ENCODE peak calls at places on chromosomes 2 and 18, in five cellular contexts. One of them, this sample, is unnamed.

GRCh38 chr2:85441859-85442258 is 23.3 kb downstream of the SH2D6 start:
- DNase-seq in adrenal gland: no peak
- DNase-seq in left lung: no peak
- DNase-seq in fibroblast of lung: no peak
- DNase-seq in bronchial epithelial cell: no peak
- DNase-seq in this sample: no peak

GRCh38 chr18:39604836-39605235 is 2039.2 kb upstream of the CELF4 start:
- DNase-seq in left lung: no peak
- DNase-seq in bronchial epithelial cell: peak
- DNase-seq in adrenal gland: no peak
- DNase-seq in fibroblast of lung: peak
- DNase-seq in this sample: no peak

GRCh38 chr18:23259701-23260661 is 124.7 kb downstream of the CABLES1 start:
- DNase-seq in left lung: peak
- DNase-seq in bronchial epithelial cell: peak
- DNase-seq in fibroblast of lung: peak
- DNase-seq in adrenal gland: peak
- DNase-seq in this sample: no peak

GRCh38 chr2:85600235-85600575 is 2.3 kb downstream of the TMEM150A start:
- DNase-seq in fibroblast of lung: no peak
- DNase-seq in bronchial epithelial cell: no peak
- DNase-seq in left lung: no peak
- DNase-seq in adrenal gland: no peak
- DNase-seq in this sample: no peak

GRCh38 chr2:217734999-217735398 is 267.8 kb downstream of the TNS1 start:
- DNase-seq in fibroblast of lung: no peak
- DNase-seq in left lung: no peak
- DNase-seq in adrenal gland: no peak
- DNase-seq in bronchial epithelial cell: no peak
- DNase-seq in this sample: no peak

GRCh38 chr2:230932556-230933511 is 7.8 kb upstream of the GPR55 start:
- DNase-seq in fibroblast of lung: peak
- DNase-seq in adrenal gland: peak
- DNase-seq in bronchial epithelial cell: peak
- DNase-seq in left lung: no peak
- DNase-seq in this sample: no peak

GRCh38 chr18:7946724-7947377 is 379.7 kb downstream of the PTPRM start:
- DNase-seq in bronchial epithelial cell: peak
- DNase-seq in left lung: peak
- DNase-seq in fibroblast of lung: peak
- DNase-seq in adrenal gland: peak
- DNase-seq in this sample: no peak

GRCh38 chr2:33051586-33052385 is 105.0 kb downstream of the LTBP1 start:
- DNase-seq in adrenal gland: no peak
- DNase-seq in left lung: no peak
- DNase-seq in bronchial epithelial cell: peak
- DNase-seq in fibroblast of lung: peak
- DNase-seq in this sample: no peak

GRCh38 chr2:33022989-33023731 is 76.4 kb downstream of the LTBP1 start:
- DNase-seq in fibroblast of lung: peak
- DNase-seq in bronchial epithelial cell: peak
- DNase-seq in left lung: no peak
- DNase-seq in adrenal gland: no peak
- DNase-seq in this sample: no peak

GRCh38 chr2:127231130-127231865 is 11.2 kb upstream of the CYP27C1 start:
- DNase-seq in adrenal gland: no peak
- DNase-seq in bronchial epithelial cell: no peak
- DNase-seq in left lung: no peak
- DNase-seq in fibroblast of lung: peak
- DNase-seq in this sample: no peak

GRCh38 chr2:194383404-194383803 is 1273.6 kb upstream of the SLC39A10 start:
- DNase-seq in fibroblast of lung: peak
- DNase-seq in adrenal gland: no peak
- DNase-seq in left lung: no peak
- DNase-seq in bronchial epithelial cell: no peak
- DNase-seq in this sample: no peak

GRCh38 chr2:182522428-182522896 is 95.6 kb upstream of the PDE1A start:
- DNase-seq in bronchial epithelial cell: no peak
- DNase-seq in adrenal gland: no peak
- DNase-seq in fibroblast of lung: no peak
- DNase-seq in left lung: no peak
- DNase-seq in this sample: no peak

GRCh38 chr2:195406886-195407603 is 250.0 kb upstream of the SLC39A10 start:
- DNase-seq in bronchial epithelial cell: no peak
- DNase-seq in left lung: no peak
- DNase-seq in adrenal gland: peak
- DNase-seq in fibroblast of lung: peak
- DNase-seq in this sample: no peak

GRCh38 chr18:69946608-69947155 is 991 bp downstream of the CD226 start:
- DNase-seq in bronchial epithelial cell: no peak
- DNase-seq in fibroblast of lung: no peak
- DNase-seq in adrenal gland: no peak
- DNase-seq in left lung: no peak
- DNase-seq in this sample: no peak

GRCh38 chr2:230416061-230416721 is at the start of gene SP100:
- DNase-seq in left lung: peak
- DNase-seq in fibroblast of lung: peak
- DNase-seq in bronchial epithelial cell: peak
- DNase-seq in adrenal gland: peak
- DNase-seq in this sample: peak

GRCh38 chr18:35376393-35376741 is 770 bp downstream of the ZNF396 start:
- DNase-seq in bronchial epithelial cell: no peak
- DNase-seq in adrenal gland: peak
- DNase-seq in left lung: peak
- DNase-seq in fibroblast of lung: no peak
- DNase-seq in this sample: no peak

GRCh38 chr2:85516649-85517389 is 22.1 kb upstream of the MAT2A start:
- DNase-seq in bronchial epithelial cell: peak
- DNase-seq in fibroblast of lung: no peak
- DNase-seq in left lung: no peak
- DNase-seq in adrenal gland: no peak
- DNase-seq in this sample: no peak

GRCh38 chr2:196233033-196233807 is 61.8 kb upstream of the STK17B start:
- DNase-seq in left lung: no peak
- DNase-seq in adrenal gland: peak
- DNase-seq in fibroblast of lung: peak
- DNase-seq in bronchial epithelial cell: peak
- DNase-seq in this sample: no peak

GRCh38 chr2:197606180-197606579 is 69.2 kb downstream of the RFTN2 start:
- DNase-seq in bronchial epithelial cell: no peak
- DNase-seq in left lung: no peak
- DNase-seq in adrenal gland: no peak
- DNase-seq in fibroblast of lung: no peak
- DNase-seq in this sample: no peak

GRCh38 chr2:31197166-31197565 is 20.1 kb downstream of the CAPN14 start:
- DNase-seq in left lung: no peak
- DNase-seq in adrenal gland: no peak
- DNase-seq in bronchial epithelial cell: peak
- DNase-seq in fibroblast of lung: no peak
- DNase-seq in this sample: no peak

GRCh38 chr2:213934560-213934959 is 476.3 kb upstream of the VWC2L start:
- DNase-seq in fibroblast of lung: peak
- DNase-seq in left lung: no peak
- DNase-seq in adrenal gland: no peak
- DNase-seq in bronchial epithelial cell: peak
- DNase-seq in this sample: no peak

GRCh38 chr2:134489732-134490384 is 228.9 kb downstream of the TMEM163 start:
- DNase-seq in adrenal gland: no peak
- DNase-seq in fibroblast of lung: no peak
- DNase-seq in bronchial epithelial cell: no peak
- DNase-seq in left lung: no peak
- DNase-seq in this sample: no peak

GRCh38 chr2:237471457-237472186 is 15.4 kb upstream of the MLPH start:
- DNase-seq in left lung: no peak
- DNase-seq in adrenal gland: no peak
- DNase-seq in bronchial epithelial cell: no peak
- DNase-seq in fibroblast of lung: peak
- DNase-seq in this sample: no peak

GRCh38 chr2:127217470-127218325 is 2.4 kb downstream of the CYP27C1 start:
- DNase-seq in adrenal gland: no peak
- DNase-seq in left lung: no peak
- DNase-seq in bronchial epithelial cell: peak
- DNase-seq in fibroblast of lung: no peak
- DNase-seq in this sample: no peak

GRCh38 chr18:74252032-74252380 is 39.8 kb downstream of the CYB5A start:
- DNase-seq in adrenal gland: no peak
- DNase-seq in left lung: no peak
- DNase-seq in bronchial epithelial cell: no peak
- DNase-seq in fibroblast of lung: peak
- DNase-seq in this sample: no peak

GRCh38 chr2:218849721-218850120 is 9.9 kb upstream of the WNT6 start:
- DNase-seq in left lung: no peak
- DNase-seq in fibroblast of lung: no peak
- DNase-seq in adrenal gland: no peak
- DNase-seq in bronchial epithelial cell: peak
- DNase-seq in this sample: no peak

GRCh38 chr18:7116001-7116831 is 1.4 kb downstream of the LAMA1 start:
- DNase-seq in bronchial epithelial cell: no peak
- DNase-seq in fibroblast of lung: peak
- DNase-seq in adrenal gland: no peak
- DNase-seq in left lung: no peak
- DNase-seq in this sample: no peak

GRCh38 chr2:2057125-2057721 is 273.9 kb downstream of the MYT1L start:
- DNase-seq in bronchial epithelial cell: peak
- DNase-seq in fibroblast of lung: no peak
- DNase-seq in left lung: no peak
- DNase-seq in adrenal gland: peak
- DNase-seq in this sample: peak

GRCh38 chr2:174836345-174836999 is 72.2 kb upstream of the CHRNA1 start:
- DNase-seq in bronchial epithelial cell: peak
- DNase-seq in left lung: no peak
- DNase-seq in adrenal gland: peak
- DNase-seq in fibroblast of lung: peak
- DNase-seq in this sample: no peak

GRCh38 chr18:79555885-79556284 is 123.7 kb upstream of the CTDP1 start:
- DNase-seq in bronchial epithelial cell: no peak
- DNase-seq in adrenal gland: no peak
- DNase-seq in fibroblast of lung: no peak
- DNase-seq in left lung: peak
- DNase-seq in this sample: no peak

GRCh38 chr2:97991081-97991856 is 4.5 kb downstream of the TMEM131 start:
- DNase-seq in adrenal gland: no peak
- DNase-seq in fibroblast of lung: no peak
- DNase-seq in bronchial epithelial cell: no peak
- DNase-seq in left lung: no peak
- DNase-seq in this sample: no peak

DNA sequence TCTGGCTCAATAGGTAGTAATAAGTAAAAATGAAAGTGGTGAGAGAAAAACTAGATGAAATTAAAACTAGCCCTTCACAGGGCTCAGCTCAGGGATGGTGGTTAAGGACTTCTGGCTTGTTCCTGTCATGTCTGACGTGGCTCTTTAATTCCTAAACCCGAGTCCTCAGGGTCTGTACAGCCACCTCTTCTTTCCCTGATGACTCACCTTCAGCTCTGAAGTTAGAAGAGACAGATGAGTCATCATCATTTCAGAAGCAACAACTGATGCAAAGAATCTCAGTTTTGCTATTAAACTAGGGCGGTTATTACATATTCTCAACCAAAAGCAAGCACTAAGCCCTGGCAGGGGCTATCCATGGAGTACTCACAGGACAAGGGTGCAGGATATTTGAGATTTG is 24.0 kb upstream of the ITGB6 start:
- DNase-seq in left lung: no peak
- DNase-seq in bronchial epithelial cell: peak
- DNase-seq in adrenal gland: peak
- DNase-seq in fibroblast of lung: peak
- DNase-seq in this sample: no peak
- H3K4me3 ChIP-seq in left lung: no peak
- H3K4me3 ChIP-seq in bronchial epithelial cell: no peak
- H3K4me3 ChIP-seq in adrenal gland: no peak
- H3K4me3 ChIP-seq in fibroblast of lung: no peak
- H3K4me3 ChIP-seq in this sample: peak

GRCh38 chr2:38747819-38748218 is 3.3 kb downstream of the SRSF7 start:
- DNase-seq in left lung: no peak
- DNase-seq in bronchial epithelial cell: no peak
- DNase-seq in adrenal gland: no peak
- DNase-seq in fibroblast of lung: no peak
- DNase-seq in this sample: no peak

GRCh38 chr2:38748391-38748790 is 2.8 kb downstream of the SRSF7 start:
- DNase-seq in adrenal gland: no peak
- DNase-seq in left lung: no peak
- DNase-seq in fibroblast of lung: no peak
- DNase-seq in bronchial epithelial cell: no peak
- DNase-seq in this sample: no peak

GRCh38 chr2:38750793-38751042 is 443 bp downstream of the SRSF7 start:
- DNase-seq in fibroblast of lung: no peak
- DNase-seq in left lung: peak
- DNase-seq in bronchial epithelial cell: no peak
- DNase-seq in adrenal gland: peak
- DNase-seq in this sample: peak

GRCh38 chr2:38750011-38750792 is 959 bp downstream of the SRSF7 start:
- DNase-seq in fibroblast of lung: peak
- DNase-seq in adrenal gland: peak
- DNase-seq in bronchial epithelial cell: no peak
- DNase-seq in left lung: peak
- DNase-seq in this sample: no peak

GRCh38 chr2:38748857-38749804 is 2.0 kb downstream of the SRSF7 start:
- DNase-seq in fibroblast of lung: no peak
- DNase-seq in left lung: no peak
- DNase-seq in adrenal gland: no peak
- DNase-seq in bronchial epithelial cell: peak
- DNase-seq in this sample: no peak
- H3K4me3 ChIP-seq in fibroblast of lung: peak
- H3K4me3 ChIP-seq in left lung: peak
- H3K4me3 ChIP-seq in adrenal gland: no peak
- H3K4me3 ChIP-seq in bronchial epithelial cell: peak
- H3K4me3 ChIP-seq in this sample: peak

GRCh38 chr2:17336458-17336857 is 181.8 kb downstream of the RAD51AP2 start:
- DNase-seq in fibroblast of lung: no peak
- DNase-seq in bronchial epithelial cell: no peak
- DNase-seq in left lung: no peak
- DNase-seq in adrenal gland: no peak
- DNase-seq in this sample: no peak
- H3K4me3 ChIP-seq in fibroblast of lung: no peak
- H3K4me3 ChIP-seq in bronchial epithelial cell: no peak
- H3K4me3 ChIP-seq in left lung: no peak
- H3K4me3 ChIP-seq in adrenal gland: no peak
- H3K4me3 ChIP-seq in this sample: no peak

DNA sequence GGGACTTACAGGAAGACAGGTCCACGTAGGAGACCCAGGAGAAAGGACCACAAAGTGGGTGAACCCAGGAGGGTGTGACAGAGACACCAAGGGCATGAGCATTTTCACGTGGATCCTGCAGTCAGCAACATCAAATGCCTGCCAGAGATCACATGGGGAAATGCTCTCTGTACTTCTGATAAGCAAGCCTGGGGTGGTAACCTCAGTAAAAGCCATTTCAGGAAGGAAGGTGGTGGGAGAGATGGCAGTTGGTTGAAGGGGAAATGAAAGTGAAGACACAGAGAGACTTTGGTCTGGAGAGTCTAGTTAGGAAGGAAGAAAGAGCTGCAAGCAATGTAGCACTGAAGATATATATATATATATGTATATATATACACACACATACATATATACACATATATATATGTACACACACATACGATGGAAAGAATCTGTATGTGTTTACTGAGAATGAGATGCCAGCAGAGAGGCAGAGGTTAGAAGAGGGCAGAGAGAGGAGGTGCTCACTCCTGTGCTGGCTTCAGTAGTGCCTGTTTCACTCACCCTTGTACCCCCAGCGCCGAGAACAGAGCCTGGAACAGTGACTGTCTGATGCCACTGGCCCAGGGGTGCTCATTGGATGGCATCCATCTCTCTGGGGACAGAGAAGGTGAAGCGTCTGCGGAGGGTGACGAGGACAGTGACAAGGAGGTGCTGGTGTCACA is 314.9 kb downstream of the AFF3 start:
- DNase-seq in adrenal gland: no peak
- DNase-seq in left lung: no peak
- DNase-seq in bronchial epithelial cell: no peak
- DNase-seq in fibroblast of lung: no peak
- DNase-seq in this sample: no peak
- H3K4me3 ChIP-seq in adrenal gland: no peak
- H3K4me3 ChIP-seq in left lung: no peak
- H3K4me3 ChIP-seq in bronchial epithelial cell: no peak
- H3K4me3 ChIP-seq in fibroblast of lung: no peak
- H3K4me3 ChIP-seq in this sample: no peak

This sample was measured in effector memory CD4-positive, alpha-beta T cell.